ENCODE peak calls at places on chromosomes 4 and X, in five cellular contexts. One of them, this sample, is unnamed.

GRCh38 chr4:19224820-19225219 is 1026.9 kb upstream of the SLIT2 start:
- DNase-seq in WTC11: no peak
- DNase-seq in HFFc6: peak; percentile 34
- DNase-seq in IMR-90: peak; percentile 42
- DNase-seq in astrocyte of the spinal cord: peak; percentile 59
- DNase-seq in this sample: peak; percentile 27

GRCh38 chr4:74751856-74752255 is 42.5 kb downstream of the BTC start:
- DNase-seq in HFFc6: no peak
- DNase-seq in astrocyte of the spinal cord: no peak
- DNase-seq in WTC11: no peak
- DNase-seq in IMR-90: no peak
- DNase-seq in this sample: no peak

GRCh38 chr4:174365018-174365587 is 81.4 kb downstream of the CEP44 start:
- DNase-seq in IMR-90: peak; percentile 38
- DNase-seq in astrocyte of the spinal cord: peak; percentile 45
- DNase-seq in WTC11: no peak
- DNase-seq in HFFc6: peak; percentile 5
- DNase-seq in this sample: peak; percentile 54

GRCh38 chr4:70183168-70183939 is 12.2 kb upstream of the ODAM start:
- DNase-seq in HFFc6: no peak
- DNase-seq in IMR-90: peak; percentile 48
- DNase-seq in WTC11: peak; percentile 35
- DNase-seq in astrocyte of the spinal cord: peak; percentile 32
- DNase-seq in this sample: peak; percentile 62

GRCh38 chr4:87121332-87122065 is 98.9 kb downstream of the KLHL8 start:
- DNase-seq in astrocyte of the spinal cord: peak; percentile 42
- DNase-seq in WTC11: no peak
- DNase-seq in HFFc6: no peak
- DNase-seq in IMR-90: peak; percentile 47
- DNase-seq in this sample: peak; percentile 94

GRCh38 chr4:118325443-118325842 is 27.4 kb downstream of the PRSS12 start:
- DNase-seq in IMR-90: no peak
- DNase-seq in WTC11: no peak
- DNase-seq in HFFc6: no peak
- DNase-seq in astrocyte of the spinal cord: no peak
- DNase-seq in this sample: no peak

GRCh38 chr4:100805547-100805946 is 287.7 kb upstream of the EMCN start:
- DNase-seq in IMR-90: no peak
- DNase-seq in astrocyte of the spinal cord: no peak
- DNase-seq in WTC11: peak; percentile 54
- DNase-seq in HFFc6: no peak
- DNase-seq in this sample: no peak

GRCh38 chr4:21801661-21802355 is 146.8 kb downstream of the KCNIP4 start:
- DNase-seq in astrocyte of the spinal cord: peak; percentile 47
- DNase-seq in HFFc6: no peak
- DNase-seq in WTC11: no peak
- DNase-seq in IMR-90: no peak
- DNase-seq in this sample: no peak

GRCh38 chrX:15781964-15782711 is 8.1 kb upstream of the ZRSR2 start:
- DNase-seq in HFFc6: no peak
- DNase-seq in IMR-90: no peak
- DNase-seq in WTC11: no peak
- DNase-seq in astrocyte of the spinal cord: no peak
- DNase-seq in this sample: no peak
- TF ChIP-seq CTCF in HFFc6: no peak
- TF ChIP-seq CTCF in IMR-90: no peak
- TF ChIP-seq CTCF in WTC11: no peak
- TF ChIP-seq CTCF in astrocyte of the spinal cord: no peak
- TF ChIP-seq CTCF in this sample: no peak

DNA sequence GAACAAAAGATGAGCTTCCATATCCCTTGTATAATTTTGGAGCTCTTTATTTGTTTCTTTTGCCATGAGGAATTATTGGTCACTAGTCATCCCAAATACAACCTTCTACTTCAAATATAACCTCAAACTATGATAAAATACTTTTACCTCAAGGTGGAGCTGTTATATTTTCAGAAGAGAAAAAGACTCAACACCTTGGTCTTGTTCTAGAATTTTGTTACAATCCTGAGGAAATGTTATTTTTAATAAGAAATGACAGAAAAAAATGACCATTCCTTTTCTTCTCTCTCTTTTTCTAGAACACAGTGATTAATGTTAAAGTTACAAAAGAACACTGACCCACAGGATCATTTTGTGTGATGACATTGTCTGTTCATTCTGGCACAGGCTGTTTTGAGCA is 159.5 kb upstream of the CTSO start:
- DNase-seq in astrocyte of the spinal cord: no peak
- DNase-seq in IMR-90: no peak
- DNase-seq in WTC11: no peak
- DNase-seq in HFFc6: no peak
- DNase-seq in this sample: peak; percentile 17
- TF ChIP-seq CTCF in astrocyte of the spinal cord: peak; percentile 10
- TF ChIP-seq CTCF in IMR-90: no peak
- TF ChIP-seq CTCF in WTC11: no peak
- TF ChIP-seq CTCF in HFFc6: peak; percentile 67
- TF ChIP-seq CTCF in this sample: peak; percentile 21

GRCh38 chrX:40090961-40091360 is 6.8 kb downstream of the BCOR start:
- DNase-seq in HFFc6: no peak
- DNase-seq in IMR-90: no peak
- DNase-seq in WTC11: no peak
- DNase-seq in astrocyte of the spinal cord: no peak
- DNase-seq in this sample: no peak

GRCh38 chrX:40090050-40090804 is 7.5 kb downstream of the BCOR start:
- DNase-seq in IMR-90: no peak
- DNase-seq in HFFc6: no peak
- DNase-seq in astrocyte of the spinal cord: no peak
- DNase-seq in WTC11: no peak
- DNase-seq in this sample: no peak

GRCh38 chrX:40093586-40093985 is 4.2 kb downstream of the BCOR start:
- DNase-seq in WTC11: no peak
- DNase-seq in HFFc6: no peak
- DNase-seq in astrocyte of the spinal cord: no peak
- DNase-seq in IMR-90: no peak
- DNase-seq in this sample: no peak

GRCh38 chrX:40092808-40093435 is 4.8 kb downstream of the BCOR start:
- DNase-seq in IMR-90: no peak
- DNase-seq in astrocyte of the spinal cord: no peak
- DNase-seq in HFFc6: no peak
- DNase-seq in WTC11: no peak
- DNase-seq in this sample: no peak

GRCh38 chrX:40091691-40092421 is 5.9 kb downstream of the BCOR start:
- DNase-seq in IMR-90: no peak
- DNase-seq in HFFc6: no peak
- DNase-seq in astrocyte of the spinal cord: no peak
- DNase-seq in WTC11: no peak
- DNase-seq in this sample: no peak
- TF ChIP-seq CTCF in IMR-90: no peak
- TF ChIP-seq CTCF in HFFc6: no peak
- TF ChIP-seq CTCF in astrocyte of the spinal cord: no peak
- TF ChIP-seq CTCF in WTC11: no peak
- TF ChIP-seq CTCF in this sample: no peak

GRCh38 chr4:138243369-138243768 is 1.2 kb upstream of the SLC7A11 start:
- DNase-seq in IMR-90: no peak
- DNase-seq in HFFc6: no peak
- DNase-seq in astrocyte of the spinal cord: peak; percentile 44
- DNase-seq in WTC11: no peak
- DNase-seq in this sample: peak; percentile 19

GRCh38 chr4:138239496-138239895 is 2.7 kb downstream of the SLC7A11 start:
- DNase-seq in astrocyte of the spinal cord: no peak
- DNase-seq in IMR-90: no peak
- DNase-seq in WTC11: no peak
- DNase-seq in HFFc6: no peak
- DNase-seq in this sample: no peak

GRCh38 chr4:138241281-138242075 is 671 bp downstream of the SLC7A11 start:
- DNase-seq in HFFc6: peak; percentile 23
- DNase-seq in astrocyte of the spinal cord: peak; percentile 35
- DNase-seq in IMR-90: peak; percentile 38
- DNase-seq in WTC11: no peak
- DNase-seq in this sample: peak; percentile 58

GRCh38 chr4:138242830-138243149 is 641 bp upstream of the SLC7A11 start:
- DNase-seq in WTC11: no peak
- DNase-seq in IMR-90: no peak
- DNase-seq in astrocyte of the spinal cord: no peak
- DNase-seq in HFFc6: no peak
- DNase-seq in this sample: no peak

DNA sequence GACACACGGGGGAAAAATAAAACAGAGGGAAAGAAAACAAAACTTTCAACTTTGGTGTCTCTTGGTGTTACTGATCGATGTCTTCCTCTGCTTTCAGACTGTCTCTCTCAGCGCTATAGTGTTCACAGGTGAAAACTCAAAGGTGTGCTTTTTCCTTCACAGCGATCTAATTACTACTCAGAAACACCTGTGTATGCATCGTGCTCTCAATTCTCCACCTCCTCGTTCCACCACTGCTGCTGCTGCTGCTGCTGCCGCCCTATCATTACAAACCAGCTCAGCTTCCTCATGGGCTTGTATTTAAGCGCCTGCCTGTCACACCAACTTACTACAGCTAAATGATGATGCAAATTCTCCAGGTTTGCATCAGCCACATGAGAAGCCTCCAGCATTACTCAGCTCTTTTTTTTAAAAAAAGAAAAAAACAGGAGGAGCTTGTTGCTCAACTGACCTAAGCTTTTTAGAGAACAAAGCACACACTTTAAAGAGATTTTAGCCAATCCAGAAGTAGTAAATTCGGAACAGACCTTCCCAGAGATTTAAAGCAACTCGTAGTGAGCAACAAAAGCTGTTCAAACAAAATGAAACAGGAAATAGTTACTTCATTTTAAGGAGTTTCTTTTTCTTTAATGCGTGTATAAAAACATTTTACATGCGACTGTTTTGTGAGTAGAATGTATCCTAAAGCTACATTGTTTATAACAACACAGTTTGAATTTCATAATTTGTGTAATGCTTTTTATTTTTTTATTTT is at the start of gene SLC7A11:
- DNase-seq in astrocyte of the spinal cord: peak; percentile 99
- DNase-seq in HFFc6: peak; percentile 99
- DNase-seq in WTC11: peak; percentile 66
- DNase-seq in IMR-90: peak; percentile 100
- DNase-seq in this sample: peak; percentile 98
- TF ChIP-seq CTCF in astrocyte of the spinal cord: no peak
- TF ChIP-seq CTCF in HFFc6: peak; percentile 25
- TF ChIP-seq CTCF in WTC11: no peak
- TF ChIP-seq CTCF in IMR-90: peak; percentile 3
- TF ChIP-seq CTCF in this sample: no peak

GRCh38 chr4:10893417-10893816 is 208.8 kb upstream of the CLNK start:
- DNase-seq in IMR-90: no peak
- DNase-seq in astrocyte of the spinal cord: no peak
- DNase-seq in WTC11: no peak
- DNase-seq in HFFc6: no peak
- DNase-seq in this sample: peak; percentile 14
- TF ChIP-seq CTCF in IMR-90: peak; percentile 8
- TF ChIP-seq CTCF in astrocyte of the spinal cord: peak; percentile 56
- TF ChIP-seq CTCF in WTC11: no peak
- TF ChIP-seq CTCF in HFFc6: no peak
- TF ChIP-seq CTCF in this sample: no peak